ENCODE peak calls at places on chromosomes 5 and 9, in five cellular contexts. One of them, this sample, is unnamed.

GRCh38 chr5:103021310-103021709 is 98.6 kb downstream of the GIN1 start:
- DNase-seq in osteoblast: no peak
- DNase-seq in hepatocyte: no peak
- DNase-seq in sigmoid colon: no peak
- DNase-seq in esophagus muscularis mucosa: no peak
- DNase-seq in this sample: no peak

GRCh38 chr5:11904270-11904906 is at the start of gene CTNND2:
- DNase-seq in osteoblast: no peak
- DNase-seq in hepatocyte: peak
- DNase-seq in sigmoid colon: no peak
- DNase-seq in esophagus muscularis mucosa: no peak
- DNase-seq in this sample: peak

GRCh38 chr5:150044334-150044681 is 42.0 kb downstream of the CSF1R start:
- DNase-seq in osteoblast: peak
- DNase-seq in hepatocyte: peak
- DNase-seq in sigmoid colon: no peak
- DNase-seq in esophagus muscularis mucosa: no peak
- DNase-seq in this sample: no peak

GRCh38 chr5:143355710-143356109 is 47.8 kb downstream of the NR3C1 start:
- DNase-seq in osteoblast: no peak
- DNase-seq in hepatocyte: peak
- DNase-seq in sigmoid colon: peak
- DNase-seq in esophagus muscularis mucosa: no peak
- DNase-seq in this sample: peak

GRCh38 chr5:151911011-151911410 is 13.6 kb downstream of the GLRA1 start:
- DNase-seq in osteoblast: no peak
- DNase-seq in hepatocyte: no peak
- DNase-seq in sigmoid colon: no peak
- DNase-seq in esophagus muscularis mucosa: peak
- DNase-seq in this sample: peak

GRCh38 chr9:86600291-86600690 is 246.1 kb upstream of the TUT7 start:
- DNase-seq in osteoblast: no peak
- DNase-seq in hepatocyte: no peak
- DNase-seq in sigmoid colon: no peak
- DNase-seq in esophagus muscularis mucosa: no peak
- DNase-seq in this sample: peak

GRCh38 chr5:135246923-135247795 is 151.9 kb downstream of the MACROH2A1 start:
- DNase-seq in osteoblast: peak
- DNase-seq in hepatocyte: peak
- DNase-seq in sigmoid colon: peak
- DNase-seq in esophagus muscularis mucosa: peak
- DNase-seq in this sample: peak

GRCh38 chr5:146766013-146766412 is 112.5 kb downstream of the PPP2R2B start:
- DNase-seq in osteoblast: no peak
- DNase-seq in hepatocyte: no peak
- DNase-seq in sigmoid colon: no peak
- DNase-seq in esophagus muscularis mucosa: no peak
- DNase-seq in this sample: no peak

GRCh38 chr5:139633295-139634027 is 14.7 kb upstream of the CXXC5 start:
- DNase-seq in osteoblast: peak
- DNase-seq in hepatocyte: peak
- DNase-seq in sigmoid colon: peak
- DNase-seq in esophagus muscularis mucosa: peak
- DNase-seq in this sample: peak

GRCh38 chr9:105541838-105542237 is 16.1 kb upstream of the FKTN start:
- DNase-seq in osteoblast: no peak
- DNase-seq in hepatocyte: no peak
- DNase-seq in sigmoid colon: no peak
- DNase-seq in esophagus muscularis mucosa: no peak
- DNase-seq in this sample: no peak

GRCh38 chr9:105535920-105536668 is 21.8 kb upstream of the FKTN start:
- DNase-seq in osteoblast: no peak
- DNase-seq in hepatocyte: no peak
- DNase-seq in sigmoid colon: no peak
- DNase-seq in esophagus muscularis mucosa: no peak
- DNase-seq in this sample: no peak

GRCh38 chr9:105539452-105539851 is 18.5 kb upstream of the FKTN start:
- DNase-seq in osteoblast: no peak
- DNase-seq in hepatocyte: no peak
- DNase-seq in sigmoid colon: no peak
- DNase-seq in esophagus muscularis mucosa: no peak
- DNase-seq in this sample: no peak
- TF ChIP-seq CTCF in osteoblast: peak
- TF ChIP-seq CTCF in hepatocyte: no peak
- TF ChIP-seq CTCF in sigmoid colon: no peak
- TF ChIP-seq CTCF in esophagus muscularis mucosa: no peak
- TF ChIP-seq CTCF in this sample: no peak

DNA sequence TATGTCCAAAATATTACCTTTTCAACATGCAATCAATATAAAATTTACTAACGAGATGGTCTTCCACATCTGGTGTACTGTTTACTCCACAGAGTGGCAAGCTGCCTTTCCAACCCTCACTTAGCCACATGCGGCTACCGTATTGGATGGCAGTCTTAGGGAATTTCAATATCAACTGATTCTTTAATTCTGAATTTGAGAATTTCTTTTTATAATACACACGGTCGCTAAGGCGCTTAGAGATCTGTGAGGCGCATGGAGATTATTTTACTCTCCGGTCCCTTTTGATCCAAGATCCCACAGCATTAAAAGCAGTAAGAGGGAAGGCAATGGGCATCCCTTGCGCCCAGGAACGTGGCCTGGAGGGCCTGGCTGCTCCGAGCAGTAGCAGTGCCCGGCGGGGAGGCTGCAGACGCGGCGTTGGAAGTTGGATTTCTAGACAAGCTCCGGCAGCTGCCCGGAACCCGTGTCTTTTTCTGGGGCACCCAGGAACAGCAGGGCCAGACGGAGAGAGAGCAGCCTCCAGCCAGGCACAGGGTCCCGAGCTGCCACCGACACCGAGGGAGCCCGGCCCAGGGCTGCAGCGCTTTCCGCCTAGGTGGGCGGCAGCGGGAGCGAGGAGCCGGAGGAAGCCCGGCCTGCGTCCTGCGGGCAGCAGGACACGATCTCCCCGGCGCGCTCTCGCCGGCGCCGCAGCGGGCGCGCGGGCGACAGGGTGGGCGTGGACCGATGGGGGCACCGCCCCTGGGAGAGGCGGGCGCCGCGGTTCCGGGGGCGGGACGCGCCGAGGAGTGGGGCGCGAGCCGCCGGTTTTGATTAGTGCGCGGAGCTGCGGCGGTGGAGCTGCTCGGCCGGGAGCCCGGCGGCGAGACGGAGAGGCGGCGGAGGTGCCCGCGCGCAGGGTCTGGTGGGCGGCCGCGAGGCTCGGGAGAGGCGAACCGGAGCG is at the start of gene UGCG:
- DNase-seq in osteoblast: peak
- DNase-seq in hepatocyte: peak
- DNase-seq in sigmoid colon: peak
- DNase-seq in esophagus muscularis mucosa: peak
- DNase-seq in this sample: peak
- H3K27ac ChIP-seq in osteoblast: peak
- H3K27ac ChIP-seq in hepatocyte: peak
- H3K27ac ChIP-seq in sigmoid colon: peak
- H3K27ac ChIP-seq in esophagus muscularis mucosa: peak
- H3K27ac ChIP-seq in this sample: peak

GRCh38 chr5:77172713-77173328 is 37.7 kb upstream of the PDE8B start:
- DNase-seq in osteoblast: no peak
- DNase-seq in hepatocyte: no peak
- DNase-seq in sigmoid colon: no peak
- DNase-seq in esophagus muscularis mucosa: peak
- DNase-seq in this sample: no peak
- TF ChIP-seq CTCF in osteoblast: no peak
- TF ChIP-seq CTCF in hepatocyte: no peak
- TF ChIP-seq CTCF in sigmoid colon: no peak
- TF ChIP-seq CTCF in esophagus muscularis mucosa: no peak
- TF ChIP-seq CTCF in this sample: no peak

DNA sequence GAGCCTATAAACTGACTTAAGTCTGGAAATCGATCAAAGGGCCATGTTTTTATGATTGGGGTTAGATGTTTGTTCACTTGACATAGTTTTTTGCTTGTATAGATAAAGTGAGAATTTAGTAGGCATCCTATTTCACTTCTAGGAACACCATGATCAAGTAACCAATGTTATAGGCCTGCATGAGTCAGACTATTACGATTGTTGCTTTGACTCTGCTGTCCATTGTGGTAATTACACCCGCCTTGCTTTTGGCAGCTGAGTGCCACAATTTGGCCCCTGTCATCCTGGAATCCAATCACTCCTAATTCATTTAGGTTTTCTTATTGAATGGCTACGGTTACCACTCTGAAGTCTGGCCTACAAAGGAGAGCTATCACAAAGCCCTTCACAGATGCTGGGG is 67.8 kb upstream of the IL33 start:
- DNase-seq in osteoblast: no peak
- DNase-seq in hepatocyte: no peak
- DNase-seq in sigmoid colon: no peak
- DNase-seq in esophagus muscularis mucosa: no peak
- DNase-seq in this sample: no peak
- H3K27ac ChIP-seq in osteoblast: no peak
- H3K27ac ChIP-seq in hepatocyte: no peak
- H3K27ac ChIP-seq in sigmoid colon: no peak
- H3K27ac ChIP-seq in esophagus muscularis mucosa: no peak
- H3K27ac ChIP-seq in this sample: no peak

GRCh38 chr9:125361837-125362531 is 100.4 kb downstream of the GAPVD1 start:
- DNase-seq in osteoblast: peak
- DNase-seq in hepatocyte: peak
- DNase-seq in sigmoid colon: no peak
- DNase-seq in esophagus muscularis mucosa: no peak
- DNase-seq in this sample: no peak
- TF ChIP-seq CTCF in osteoblast: peak
- TF ChIP-seq CTCF in hepatocyte: peak
- TF ChIP-seq CTCF in sigmoid colon: no peak
- TF ChIP-seq CTCF in esophagus muscularis mucosa: peak
- TF ChIP-seq CTCF in this sample: peak

GRCh38 chr9:117777823-117778222 is 73.6 kb downstream of the TLR4 start:
- DNase-seq in osteoblast: no peak
- DNase-seq in hepatocyte: no peak
- DNase-seq in sigmoid colon: no peak
- DNase-seq in esophagus muscularis mucosa: no peak
- DNase-seq in this sample: no peak
- H3K27ac ChIP-seq in osteoblast: no peak
- H3K27ac ChIP-seq in hepatocyte: no peak
- H3K27ac ChIP-seq in sigmoid colon: no peak
- H3K27ac ChIP-seq in esophagus muscularis mucosa: no peak
- H3K27ac ChIP-seq in this sample: no peak

GRCh38 chr5:8247485-8247884 is 378.5 kb downstream of the MTRR start:
- DNase-seq in osteoblast: no peak
- DNase-seq in hepatocyte: no peak
- DNase-seq in sigmoid colon: no peak
- DNase-seq in esophagus muscularis mucosa: no peak
- DNase-seq in this sample: no peak
- TF ChIP-seq CTCF in osteoblast: no peak
- TF ChIP-seq CTCF in hepatocyte: no peak
- TF ChIP-seq CTCF in sigmoid colon: no peak
- TF ChIP-seq CTCF in esophagus muscularis mucosa: no peak
- TF ChIP-seq CTCF in this sample: no peak

DNA sequence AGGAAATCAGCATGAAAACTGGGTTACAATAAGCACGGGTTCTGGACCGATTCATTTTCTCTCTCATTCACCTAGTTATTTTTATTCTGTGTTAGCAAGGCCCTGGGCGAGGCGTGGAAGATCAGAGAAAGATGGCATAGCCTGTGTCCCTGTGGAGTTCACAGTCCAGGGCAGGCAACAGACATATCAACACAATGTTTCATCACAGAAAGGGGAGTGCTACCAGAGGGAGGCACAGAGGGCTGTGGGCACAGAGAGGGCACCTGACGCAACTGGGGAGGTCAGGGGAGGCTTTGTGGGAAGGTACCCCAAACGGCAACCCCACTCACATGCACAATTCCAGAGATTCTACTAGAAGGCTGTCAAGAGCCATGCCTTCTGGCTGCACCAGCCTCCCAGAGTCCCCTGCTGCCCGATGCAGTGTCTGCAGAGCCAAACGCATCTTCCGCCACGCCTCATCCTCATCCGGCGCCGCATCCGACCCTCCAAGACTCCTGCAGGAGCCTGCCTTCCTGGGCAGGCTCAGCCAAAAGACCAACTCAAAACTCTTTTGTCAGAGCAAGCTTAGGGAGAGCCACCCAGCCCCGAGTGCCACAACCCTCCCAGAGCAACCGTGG is 1.4 kb downstream of the FAM193B start:
- DNase-seq in osteoblast: peak
- DNase-seq in hepatocyte: no peak
- DNase-seq in sigmoid colon: no peak
- DNase-seq in esophagus muscularis mucosa: no peak
- DNase-seq in this sample: peak
- H3K27ac ChIP-seq in osteoblast: peak
- H3K27ac ChIP-seq in hepatocyte: peak
- H3K27ac ChIP-seq in sigmoid colon: peak
- H3K27ac ChIP-seq in esophagus muscularis mucosa: peak
- H3K27ac ChIP-seq in this sample: peak

GRCh38 chr5:9920696-9921095 is 290.5 kb upstream of the TAS2R1 start:
- DNase-seq in osteoblast: peak
- DNase-seq in hepatocyte: no peak
- DNase-seq in sigmoid colon: no peak
- DNase-seq in esophagus muscularis mucosa: no peak
- DNase-seq in this sample: no peak
- TF ChIP-seq CTCF in osteoblast: peak
- TF ChIP-seq CTCF in hepatocyte: no peak
- TF ChIP-seq CTCF in sigmoid colon: no peak
- TF ChIP-seq CTCF in esophagus muscularis mucosa: no peak
- TF ChIP-seq CTCF in this sample: no peak

GRCh38 chr9:121292051-121292450 is 24.1 kb downstream of the GSN start:
- DNase-seq in osteoblast: no peak
- DNase-seq in hepatocyte: no peak
- DNase-seq in sigmoid colon: no peak
- DNase-seq in esophagus muscularis mucosa: no peak
- DNase-seq in this sample: no peak
- H3K27ac ChIP-seq in osteoblast: no peak
- H3K27ac ChIP-seq in hepatocyte: no peak
- H3K27ac ChIP-seq in sigmoid colon: peak
- H3K27ac ChIP-seq in esophagus muscularis mucosa: peak
- H3K27ac ChIP-seq in this sample: no peak

This sample was measured in RWPE1.